ENCODE peak calls at places on chromosomes 12 and 14, in four cellular contexts. Z, A, P and S are unnamed samples.

GRCh38 chr12:82880442-82880901 is 193.8 kb downstream of the TMTC2 start:
- DNase-seq in Z (no peak), P (no peak), A (no peak), S (no peak)

GRCh38 chr14:61512026-61512425 is 183.3 kb upstream of the HIF1A start:
- DNase-seq in P (peak), A (no peak), Z (no peak), S (no peak)

GRCh38 chr12:50201987-50202521 is 34.9 kb upstream of the CERS5 start:
- DNase-seq in A (no peak), P (no peak), Z (no peak), S (no peak)

GRCh38 chr14:52960627-52961026 is 9.8 kb upstream of the FERMT2 start:
- DNase-seq in Z (no peak), P (no peak), A (no peak), S (no peak)

GRCh38 chr12:68237523-68238070 is 12.0 kb upstream of the IL26 start:
- DNase-seq in Z (no peak), P (no peak), A (no peak), S (no peak)

GRCh38 chr14:22296722-22297121 is 292.3 kb downstream of the DAD1 start:
- DNase-seq in Z (no peak), A (no peak), P (no peak), S (no peak)

GRCh38 chr14:102088012-102088792 is 1.4 kb upstream of the HSP90AA1 start:
- DNase-seq in Z (peak), A (peak), P (peak), S (no peak)

GRCh38 chr14:97219356-97220017 is 422.3 kb downstream of the VRK1 start:
- DNase-seq in P (no peak), Z (no peak), A (peak), S (no peak)

GRCh38 chr14:95663226-95663797 is 22.9 kb upstream of the TCL1B start:
- DNase-seq in Z (no peak), P (peak), A (no peak), S (no peak)

GRCh38 chr14:55116246-55117030 is 12.6 kb upstream of the LGALS3 start:
- DNase-seq in Z (no peak), A (no peak), P (no peak), S (no peak)

GRCh38 chr12:130613831-130614230 is 102.3 kb downstream of the RIMBP2 start:
- DNase-seq in P (no peak), Z (no peak), A (no peak), S (no peak)

GRCh38 chr12:32183646-32184045 is 77.0 kb downstream of the BICD1 start:
- DNase-seq in A (no peak), P (no peak), Z (no peak), S (no peak)

GRCh38 chr12:131077931-131078391 is 124.3 kb downstream of the ADGRD1 start:
- DNase-seq in Z (no peak), A (no peak), P (no peak), S (no peak)

GRCh38 chr14:85252011-85252410 is 277.9 kb upstream of the FLRT2 start:
- DNase-seq in Z (no peak), P (no peak), A (no peak), S (no peak)

GRCh38 chr14:23164250-23164649 is 19.2 kb downstream of the SLC7A8 start:
- DNase-seq in P (no peak), Z (no peak), A (no peak), S (no peak)

GRCh38 chr12:64578556-64578955 is 31.7 kb upstream of the RASSF3 start:
- DNase-seq in Z (no peak), P (no peak), A (no peak), S (no peak)

GRCh38 chr12:3533703-3534386 is 42.8 kb downstream of the PRMT8 start:
- DNase-seq in Z (no peak), A (no peak), P (no peak), S (peak)